ENCODE peak calls at places on chromosomes 5 and 9, in ten cellular contexts. T is upper lobe of right lung, R is heart left ventricle, O is mammary epithelial cell, E is choroid plexus epithelial cell, G is AG04449, Q is AG09309, C is WERI-Rb-1, K is kidney, S is A549. B is an unnamed sample.

GRCh38 chr5:74167206-74167929 is 473.2 kb downstream of the ENC1 start:
- DNase-seq in Q (peak; percentile 84), K (no peak), T (no peak), E (peak; percentile 71), C (no peak), S (peak; percentile 41), O (peak; percentile 77), G (no peak), R (no peak), B (peak; percentile 91)

GRCh38 chr5:177175336-177175735 is 41.8 kb downstream of the NSD1 start:
- DNase-seq in E (no peak), C (no peak), R (no peak), S (no peak), Q (no peak), O (no peak), G (no peak), K (no peak), T (no peak), B (no peak)

GRCh38 chr9:125329978-125330377 is 68.4 kb downstream of the GAPVD1 start:
- DNase-seq in S (no peak), G (no peak), R (no peak), Q (no peak), E (no peak), T (no peak), C (no peak), K (no peak), O (no peak), B (no peak)

GRCh38 chr9:132192728-132193127 is 30.9 kb downstream of the NTNG2 start:
- DNase-seq in R (no peak), O (no peak), Q (no peak), T (no peak), C (peak; percentile 94), K (no peak), G (no peak), S (no peak), E (peak; percentile 36), B (no peak)

GRCh38 chr9:63859475-63860215 is 1425.4 kb downstream of the FOXD4L5 start:
- DNase-seq in Q (no peak), O (peak; percentile 66), G (no peak), R (peak; percentile 20), C (peak; percentile 54), E (peak; percentile 32), K (peak; percentile 61), T (peak; percentile 66), S (peak; percentile 84), B (peak; percentile 64)

GRCh38 chr5:150801117-150801927 is 22.8 kb downstream of the SMIM3 start:
- DNase-seq in S (peak; percentile 71), C (peak; percentile 31), G (no peak), T (no peak), K (no peak), E (peak; percentile 87), O (peak; percentile 74), R (no peak), Q (no peak), B (peak; percentile 83)

GRCh38 chr9:124500028-124500795 is 7.0 kb downstream of the NR5A1 start:
- DNase-seq in E (no peak), K (peak; percentile 70), R (no peak), G (no peak), T (no peak), Q (no peak), O (no peak), C (no peak), S (no peak), B (no peak)

GRCh38 chr5:67215592-67216471 is 19.2 kb upstream of the CD180 start:
- DNase-seq in R (peak; percentile 81), E (peak; percentile 29), O (no peak), Q (no peak), K (peak; percentile 95), S (no peak), C (no peak), G (no peak), T (peak; percentile 90), B (peak; percentile 54)

GRCh38 chr9:74887041-74887980 is at the start of gene TRPM6:
- DNase-seq in T (peak; percentile 92), K (peak; percentile 92), E (peak; percentile 80), S (peak; percentile 77), Q (peak; percentile 13), G (peak; percentile 9), O (peak; percentile 78), R (peak; percentile 79), C (peak; percentile 88), B (peak; percentile 83)

GRCh38 chr5:160029004-160029403 is 20.1 kb downstream of the TTC1 start:
- DNase-seq in K (no peak), E (peak; percentile 7), S (no peak), G (no peak), O (no peak), C (no peak), Q (no peak), R (no peak), T (no peak), B (no peak)

GRCh38 chr5:171342362-171343111 is 33.5 kb downstream of the TLX3 start:
- DNase-seq in Q (peak; percentile 33), K (peak; percentile 33), S (peak; percentile 76), E (peak; percentile 84), C (peak; percentile 48), R (no peak), T (no peak), O (peak; percentile 37), G (peak; percentile 7), B (peak; percentile 68)

GRCh38 chr9:20623021-20623747 is 885 bp upstream of the MLLT3 start:
- DNase-seq in K (peak; percentile 80), G (no peak), C (peak; percentile 60), E (no peak), S (no peak), Q (no peak), O (peak; percentile 47), R (peak; percentile 37), T (peak; percentile 65), B (no peak)

GRCh38 chr9:135604437-135605237 is 34.7 kb downstream of the GLT6D1 start:
- DNase-seq in C (no peak), R (peak; percentile 10), T (peak; percentile 61), S (no peak), Q (no peak), E (no peak), K (peak; percentile 74), G (no peak), O (no peak), B (no peak)

DNA sequence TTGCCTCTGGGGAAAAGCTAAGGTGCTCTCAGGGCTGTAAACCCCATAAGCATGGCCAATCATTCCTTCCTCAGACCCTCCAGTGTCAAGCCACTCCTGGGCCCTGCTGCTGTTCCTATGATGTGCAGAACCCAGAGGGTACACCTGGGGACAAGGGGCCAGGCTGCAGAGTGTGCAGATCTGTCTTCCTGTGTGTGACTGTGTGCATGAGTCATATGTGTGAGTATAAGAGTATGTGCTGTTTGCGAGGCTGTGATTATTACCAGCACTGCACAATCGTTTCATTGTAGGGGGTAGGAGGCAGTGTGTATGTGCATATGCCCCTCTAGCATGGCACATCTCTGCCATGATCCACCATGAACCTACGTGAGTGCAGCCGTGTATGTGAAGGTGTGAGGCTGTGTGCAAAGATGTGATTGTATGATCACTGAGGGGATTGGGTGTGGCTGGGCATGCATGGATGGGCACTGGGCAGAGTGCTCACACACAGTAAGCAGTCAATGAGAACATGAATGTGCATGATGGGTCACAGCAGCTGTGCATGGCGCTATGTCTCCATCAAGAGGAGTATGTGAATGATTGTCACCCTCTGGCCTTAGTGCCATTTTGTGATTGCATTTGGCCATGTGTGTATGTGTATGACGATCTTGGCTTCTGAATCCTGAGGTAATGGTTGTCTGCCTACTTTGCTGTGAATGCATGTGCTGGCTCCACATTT is 2.4 kb upstream of the OR1K1 start:
- DNase-seq in C (no peak), E (no peak), G (no peak), T (no peak), K (no peak), Q (no peak), O (no peak), R (no peak), S (no peak), B (no peak)
- TF ChIP-seq CTCF in C (peak; percentile 46), E (no peak), G (no peak), T (no peak), K (no peak), Q (no peak), O (no peak), R (no peak), S (no peak), B (no peak)

GRCh38 chr9:76218151-76218867 is 175.9 kb downstream of the RFK start:
- DNase-seq in S (no peak), Q (no peak), O (no peak), G (no peak), C (no peak), T (no peak), R (no peak), K (no peak), E (no peak), B (no peak)
- TF ChIP-seq CTCF in S (no peak), Q (no peak), O (no peak), G (no peak), C (no peak), T (no peak), R (no peak), K (no peak), E (no peak), B (no peak)

DNA sequence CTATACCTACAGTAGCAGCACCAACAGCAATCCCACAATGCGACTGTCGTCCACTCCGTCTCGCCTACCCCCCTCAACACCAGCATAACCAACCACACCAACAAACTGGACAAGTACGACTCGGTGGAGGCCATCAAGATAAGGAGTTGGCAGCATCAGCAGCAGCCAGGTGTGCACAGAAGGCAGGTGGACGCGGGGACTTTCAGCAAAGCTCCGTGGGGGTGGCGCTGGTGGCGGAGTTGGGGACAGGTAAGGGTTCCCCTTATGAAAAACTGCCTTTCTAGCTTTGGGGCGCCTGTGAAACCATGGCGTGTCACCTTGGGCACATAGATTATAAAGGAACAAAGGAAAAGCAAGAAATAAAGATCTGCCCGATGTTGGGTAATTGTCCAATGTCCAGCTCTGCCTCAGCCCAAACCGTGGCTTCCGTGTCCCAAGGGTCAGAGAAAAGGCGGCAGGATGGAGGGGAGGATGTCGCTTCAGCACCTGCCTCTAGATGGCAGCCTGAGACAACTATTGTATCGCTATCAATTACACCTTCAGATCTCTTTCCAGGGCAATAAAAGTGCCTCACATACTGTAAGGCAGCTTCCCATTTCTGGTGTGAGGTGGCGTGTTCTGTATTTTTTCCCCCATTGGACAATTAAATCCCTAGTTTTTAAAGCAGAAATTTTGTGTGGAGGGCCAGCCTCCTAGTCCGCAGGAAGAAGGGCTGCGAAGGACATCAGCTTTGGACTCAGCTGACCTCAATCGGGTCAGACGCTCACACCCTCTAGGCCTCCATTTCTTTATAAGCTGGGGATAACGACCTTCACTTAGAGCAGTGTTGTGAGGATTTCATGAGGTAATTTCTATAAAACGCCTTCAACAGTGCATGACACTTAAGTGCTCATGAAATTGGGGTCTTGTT is 58.8 kb downstream of the MTRR start:
- DNase-seq in E (peak; percentile 74), T (no peak), G (no peak), S (peak; percentile 45), C (peak; percentile 66), Q (peak; percentile 13), R (peak; percentile 24), O (peak; percentile 33), K (no peak), B (peak; percentile 57)
- TF ChIP-seq CTCF in E (peak; percentile 87), T (peak; percentile 74), G (peak; percentile 83), S (peak; percentile 78), C (peak; percentile 94), Q (peak; percentile 86), R (peak; percentile 80), O (peak; percentile 84), K (peak; percentile 68), B (peak; percentile 75)

DNA sequence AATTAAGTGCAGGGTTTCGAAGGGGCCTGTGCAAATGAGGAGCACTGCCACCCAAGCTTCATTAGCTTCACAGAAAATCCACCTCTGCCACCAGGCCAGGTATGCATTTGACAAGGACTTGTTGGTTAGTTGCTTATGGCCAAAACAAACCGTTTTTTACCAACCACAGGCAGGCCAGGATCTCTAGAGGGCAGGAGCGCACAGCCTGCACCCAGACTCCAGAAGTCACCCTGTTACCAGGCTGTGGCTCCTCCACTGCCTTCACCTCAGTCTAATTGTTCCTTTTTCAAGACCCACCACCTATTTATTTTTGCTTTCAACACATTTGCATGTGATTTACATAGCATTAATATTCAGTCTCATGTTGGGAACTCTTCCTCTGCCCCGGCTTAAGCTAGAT is 78.3 kb upstream of the HSPA9 start:
- DNase-seq in E (peak; percentile 63), Q (no peak), C (peak; percentile 53), K (peak; percentile 7), S (peak; percentile 51), R (no peak), G (no peak), T (no peak), O (peak; percentile 30), B (peak; percentile 42)
- TF ChIP-seq CTCF in E (peak; percentile 62), Q (peak; percentile 59), C (peak; percentile 77), K (no peak), S (peak; percentile 31), R (no peak), G (peak; percentile 28), T (no peak), O (peak; percentile 17), B (peak; percentile 55)

B was measured in fibroblast of villous mesenchyme.